ENCODE peak calls at places on chromosomes 13 and 19, in eight cellular contexts. V, C, T, I, S, W, E and N are unnamed samples.

GRCh38 chr19:50486823-50487515 is 10.3 kb upstream of the GARIN5A start:
- DNase-seq in C (peak; percentile 96), E (peak; percentile 25), T (peak; percentile 74), V (no peak), W (no peak), S (peak; percentile 70), I (peak; percentile 31), N (no peak)

GRCh38 chr19:3803114-3803888 is 17.1 kb upstream of the MATK start:
- DNase-seq in E (no peak), T (no peak), W (no peak), S (no peak), I (no peak), C (no peak), V (no peak), N (no peak)

GRCh38 chr19:17282488-17283256 is 971 bp downstream of the ANKLE1 start:
- DNase-seq in S (peak; percentile 95), W (peak; percentile 90), V (peak; percentile 86), E (peak; percentile 86), I (peak; percentile 84), T (peak; percentile 91), C (peak; percentile 97), N (peak; percentile 43)

GRCh38 chr19:42198676-42199439 is 18.6 kb downstream of the DEDD2 start:
- DNase-seq in I (no peak), E (peak; percentile 44), V (no peak), W (no peak), C (peak; percentile 24), S (peak; percentile 70), T (no peak), N (no peak)

GRCh38 chr19:1259206-1259872 is 9.8 kb upstream of the CIRBP start:
- DNase-seq in T (peak; percentile 89), W (peak; percentile 97), S (peak; percentile 95), I (peak; percentile 74), C (peak; percentile 93), V (no peak), E (peak; percentile 85), N (no peak)

GRCh38 chr19:31177230-31177629 is 172.0 kb downstream of the TSHZ3 start:
- DNase-seq in E (no peak), S (no peak), T (no peak), V (no peak), W (no peak), I (no peak), C (no peak), N (no peak)

GRCh38 chr19:49423985-49424303 is 703 bp upstream of the PTH2 start:
- DNase-seq in W (no peak), C (no peak), T (no peak), S (no peak), V (no peak), I (no peak), E (no peak), N (no peak)

GRCh38 chr13:92806215-92806614 is 420.4 kb upstream of the GPC6 start:
- DNase-seq in T (no peak), V (no peak), S (no peak), C (no peak), E (peak; percentile 46), I (peak; percentile 43), W (no peak), N (peak; percentile 64)

GRCh38 chr13:73984949-73985691 is 149.1 kb downstream of the KLF12 start:
- DNase-seq in C (no peak), T (no peak), W (no peak), E (no peak), V (no peak), I (no peak), S (no peak), N (no peak)

GRCh38 chr19:47310819-47311218 is 1.2 kb downstream of the C5AR1 start:
- DNase-seq in I (peak; percentile 32), C (no peak), S (peak; percentile 91), V (no peak), T (no peak), W (no peak), E (peak; percentile 27), N (no peak)

GRCh38 chr19:28705008-28705407 is 507.9 kb downstream of the UQCRFS1 start:
- DNase-seq in V (no peak), C (peak; percentile 5), E (peak; percentile 28), S (no peak), W (no peak), T (no peak), I (peak; percentile 92), N (no peak)

GRCh38 chr19:40862333-40862732 is 12.1 kb upstream of the CYP2A6 start:
- DNase-seq in E (no peak), S (no peak), V (no peak), C (no peak), I (no peak), W (no peak), T (no peak), N (no peak)